ENCODE peak calls at places on chromosomes 1 and 21, in eight cellular contexts. Y, O, J, R, D, Q, A and M are unnamed samples.

GRCh38 chr1:183873642-183874041 is 68.7 kb downstream of the RGL1 start:
- DNase-seq in Y (no peak), O (no peak), J (no peak), R (no peak), D (no peak), Q (no peak), A (no peak), M (no peak)

GRCh38 chr1:90721210-90722194 is 4.4 kb upstream of the BARHL2 start:
- DNase-seq in Y (no peak), O (peak; percentile 69), J (peak; percentile 82), R (peak; percentile 81), D (peak; percentile 71), Q (no peak), A (no peak), M (peak; percentile 53)

GRCh38 chr1:172383541-172383940 is 36.9 kb upstream of the C1orf105 start:
- DNase-seq in Y (no peak), O (peak; percentile 88), J (no peak), R (peak; percentile 39), D (no peak), Q (no peak), A (no peak), M (peak; percentile 83)

GRCh38 chr21:33587792-33588484 is 546 bp downstream of the DONSON start:
- DNase-seq in Y (peak; percentile 83), O (peak; percentile 37), J (peak; percentile 11), R (peak; percentile 44), D (peak; percentile 26), Q (peak; percentile 46), A (no peak), M (peak; percentile 26)

GRCh38 chr1:17874231-17874630 is 119.1 kb downstream of the ACTL8 start:
- DNase-seq in Y (no peak), O (peak; percentile 82), J (no peak), R (peak; percentile 74), D (no peak), Q (no peak), A (no peak), M (peak; percentile 91)

GRCh38 chr1:112524251-112524650 is 15.5 kb downstream of the WNT2B start:
- DNase-seq in Y (no peak), O (peak; percentile 97), J (no peak), R (no peak), D (no peak), Q (no peak), A (no peak), M (peak; percentile 98)

GRCh38 chr1:159090566-159091546 is 14.3 kb upstream of the AIM2 start:
- DNase-seq in Y (no peak), O (peak; percentile 54), J (no peak), R (no peak), D (no peak), Q (no peak), A (no peak), M (peak; percentile 76)

GRCh38 chr1:212608956-212609700 is 567 bp downstream of the ATF3 start:
- DNase-seq in Y (peak; percentile 86), O (peak; percentile 53), J (peak; percentile 9), R (peak; percentile 60), D (peak; percentile 77), Q (peak; percentile 65), A (peak; percentile 26), M (peak; percentile 43)

GRCh38 chr1:19557609-19558051 is 72.3 kb upstream of the CAPZB start:
- DNase-seq in Y (no peak), O (peak; percentile 21), J (no peak), R (no peak), D (no peak), Q (no peak), A (no peak), M (peak; percentile 44)

GRCh38 chr1:234315091-234315541 is 58.1 kb upstream of the COA6 start:
- DNase-seq in Y (no peak), O (peak; percentile 30), J (no peak), R (no peak), D (no peak), Q (no peak), A (no peak), M (peak; percentile 66)

GRCh38 chr1:165138960-165139359 is 217.6 kb downstream of the LMX1A start:
- DNase-seq in Y (no peak), O (no peak), J (no peak), R (no peak), D (no peak), Q (no peak), A (no peak), M (no peak)

GRCh38 chr1:20430355-20431290 is 55.4 kb downstream of the CAMK2N1 start:
- DNase-seq in Y (no peak), O (peak; percentile 39), J (no peak), R (peak; percentile 45), D (peak; percentile 47), Q (no peak), A (no peak), M (no peak)

GRCh38 chr1:193634470-193634869 is 448.1 kb upstream of the B3GALT2 start:
- DNase-seq in Y (no peak), O (peak; percentile 54), J (no peak), R (no peak), D (no peak), Q (no peak), A (no peak), M (peak; percentile 63)

GRCh38 chr1:178953034-178953433 is 72.7 kb upstream of the FAM20B start:
- DNase-seq in Y (no peak), O (peak; percentile 56), J (no peak), R (no peak), D (no peak), Q (no peak), A (no peak), M (no peak)

GRCh38 chr1:175824079-175824478 is 80.7 kb upstream of the TNR start:
- DNase-seq in Y (no peak), O (no peak), J (no peak), R (no peak), D (no peak), Q (no peak), A (no peak), M (no peak)

GRCh38 chr1:17013598-17014320 is 2.0 kb upstream of the ATP13A2 start:
- DNase-seq in Y (peak; percentile 50), O (no peak), J (no peak), R (no peak), D (no peak), Q (peak; percentile 11), A (no peak), M (no peak)

GRCh38 chr1:3895279-3895950 is 4.7 kb downstream of the C1orf174 start:
- DNase-seq in Y (peak; percentile 31), O (peak; percentile 17), J (no peak), R (peak; percentile 46), D (no peak), Q (no peak), A (no peak), M (no peak)

GRCh38 chr1:115456441-115456961 is 118.5 kb upstream of the NGF start:
- DNase-seq in Y (no peak), O (no peak), J (no peak), R (no peak), D (no peak), Q (no peak), A (no peak), M (peak; percentile 34)

GRCh38 chr21:28632718-28633408 is 359.8 kb downstream of the LTN1 start:
- DNase-seq in Y (no peak), O (peak; percentile 76), J (no peak), R (peak; percentile 18), D (no peak), Q (no peak), A (no peak), M (peak; percentile 74)

GRCh38 chr21:35102488-35103407 is 53.6 kb upstream of the RUNX1 start:
- DNase-seq in Y (no peak), O (peak; percentile 61), J (no peak), R (no peak), D (no peak), Q (no peak), A (peak; percentile 8), M (peak; percentile 76)

GRCh38 chr1:175278729-175279128 is 86.2 kb upstream of the KIAA0040 start:
- DNase-seq in Y (no peak), O (no peak), J (no peak), R (no peak), D (no peak), Q (no peak), A (no peak), M (no peak)

GRCh38 chr1:221712776-221713431 is 29.0 kb downstream of the DUSP10 start:
- DNase-seq in Y (no peak), O (no peak), J (no peak), R (no peak), D (no peak), Q (no peak), A (peak; percentile 76), M (no peak)

GRCh38 chr1:85342177-85342576 is 65.7 kb upstream of the BCL10 start:
- DNase-seq in Y (no peak), O (peak; percentile 61), J (no peak), R (no peak), D (no peak), Q (no peak), A (no peak), M (peak; percentile 70)

GRCh38 chr1:186535388-186536133 is 74.6 kb upstream of the PDC start:
- DNase-seq in Y (no peak), O (peak; percentile 95), J (no peak), R (peak; percentile 34), D (no peak), Q (no peak), A (no peak), M (peak; percentile 96)

GRCh38 chr1:9069324-9070100 is at the start of gene SLC2A5:
- DNase-seq in Y (no peak), O (no peak), J (no peak), R (peak; percentile 49), D (no peak), Q (no peak), A (no peak), M (no peak)

GRCh38 chr1:31507676-31508530 is 68.4 kb upstream of the TINAGL1 start:
- DNase-seq in Y (no peak), O (no peak), J (no peak), R (no peak), D (no peak), Q (peak; percentile 46), A (no peak), M (no peak)